ENCODE peak calls at places on chromosomes 4 and X, in eight cellular contexts. J is vagina, D is cardiac fibroblast, H is heart right ventricle, R is colonic mucosa, U is D721Med, K is GM23338, W is body of pancreas. A is an unnamed sample.
A peak's percentile ranks its signal among the peaks of the same experiment; 100 is the strongest.

GRCh38 chr4:29081230-29081955 is 1638.8 kb upstream of the PCDH7 start:
- DNase-seq in R (no peak), W (no peak), J (no peak), D (peak; percentile 32), U (no peak), K (peak; percentile 6), H (no peak), A (no peak)

GRCh38 chrX:71994601-71995000 is 84.0 kb downstream of the NHSL2 start:
- DNase-seq in K (no peak), W (no peak), J (no peak), R (no peak), U (no peak), D (no peak), H (no peak), A (no peak)

GRCh38 chr4:155629183-155629825 is 37.3 kb upstream of the GUCY1A1 start:
- DNase-seq in R (no peak), H (no peak), D (peak; percentile 61), K (no peak), U (no peak), W (no peak), J (no peak), A (no peak)

GRCh38 chrX:154430504-154430903 is 2.0 kb downstream of the ATP6AP1 start:
- DNase-seq in R (no peak), W (no peak), K (no peak), H (no peak), D (no peak), J (no peak), U (no peak), A (no peak)

GRCh38 chr4:23728393-23728792 is 161.5 kb downstream of the PPARGC1A start:
- DNase-seq in D (peak; percentile 55), W (no peak), J (no peak), R (no peak), K (no peak), H (no peak), U (no peak), A (no peak)

GRCh38 chrX:75522565-75523411 is at the start of gene ZDHHC15:
- DNase-seq in R (peak; percentile 18), K (peak; percentile 73), W (peak; percentile 62), D (peak; percentile 2), U (no peak), H (peak; percentile 60), J (no peak), A (no peak)

GRCh38 chrX:55758033-55758432 is 40.5 kb downstream of the RRAGB start:
- DNase-seq in W (no peak), U (no peak), H (no peak), K (no peak), R (no peak), J (no peak), D (peak; percentile 23), A (no peak)

GRCh38 chr4:54439831-54440243 is 210.7 kb downstream of the PDGFRA start:
- DNase-seq in U (no peak), J (peak; percentile 89), K (no peak), R (peak; percentile 20), W (peak; percentile 36), H (no peak), D (peak; percentile 81), A (no peak)

GRCh38 chr4:156885374-156885773 is 86.2 kb downstream of the PDGFC start:
- DNase-seq in U (no peak), D (no peak), W (no peak), K (no peak), J (no peak), H (no peak), R (no peak), A (no peak)

GRCh38 chrX:33339219-33339618 is 127.9 kb upstream of the DMD start:
- DNase-seq in R (no peak), U (no peak), K (peak; percentile 2), D (peak; percentile 27), H (no peak), W (no peak), J (no peak), A (peak; percentile 0)
- TF ChIP-seq CTCF in R (no peak), U (no peak), K (no peak), D (no peak), H (no peak), W (no peak), J (no peak), A (no peak)

GRCh38 chr4:25792843-25793242 is 69.9 kb downstream of the SEL1L3 start:
- DNase-seq in D (no peak), H (no peak), U (no peak), W (no peak), K (no peak), J (peak; percentile 52), R (no peak), A (no peak)

GRCh38 chr4:25790024-25790423 is 72.8 kb downstream of the SEL1L3 start:
- DNase-seq in R (no peak), H (no peak), U (no peak), J (peak; percentile 49), K (no peak), W (no peak), D (no peak), A (no peak)

GRCh38 chr4:25788839-25789238 is 73.9 kb downstream of the SEL1L3 start:
- DNase-seq in W (no peak), J (no peak), H (no peak), D (no peak), U (no peak), R (no peak), K (no peak), A (no peak)

GRCh38 chr4:25795091-25795490 is 67.7 kb downstream of the SEL1L3 start:
- DNase-seq in H (no peak), K (no peak), J (no peak), W (no peak), R (no peak), D (no peak), U (no peak), A (no peak)

GRCh38 chr4:25792200-25792791 is 70.5 kb downstream of the SEL1L3 start:
- DNase-seq in H (no peak), K (peak; percentile 71), D (peak; percentile 21), J (peak; percentile 47), R (peak; percentile 70), U (no peak), W (peak; percentile 83), A (peak; percentile 71)
- TF ChIP-seq CTCF in H (peak; percentile 39), K (peak; percentile 71), D (peak; percentile 28), J (no peak), R (peak; percentile 50), U (peak; percentile 48), W (peak; percentile 65), A (peak; percentile 59)

DNA sequence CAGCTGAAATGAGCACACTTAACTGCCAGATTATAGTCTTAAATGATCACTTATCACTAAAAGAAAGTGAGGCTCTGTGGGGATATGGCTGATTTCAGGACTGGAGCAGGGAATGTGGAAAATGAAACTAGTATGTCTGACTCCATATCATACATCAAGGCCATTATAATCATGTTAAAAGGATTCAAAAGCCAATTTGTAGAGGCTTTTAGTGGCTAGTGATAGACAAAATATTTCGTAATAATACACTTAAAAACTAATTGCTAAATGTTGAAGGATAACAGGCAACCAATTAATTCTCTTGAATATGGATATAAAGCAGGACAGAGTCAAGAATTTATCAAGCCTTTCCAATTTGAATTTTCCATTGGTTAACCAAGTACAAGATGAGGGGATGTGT is 358.1 kb upstream of the NDST3 start:
- DNase-seq in R (no peak), U (no peak), D (no peak), K (no peak), H (no peak), W (no peak), J (no peak), A (no peak)
- TF ChIP-seq CTCF in R (no peak), U (no peak), D (no peak), K (no peak), H (no peak), W (no peak), J (no peak), A (no peak)

GRCh38 chrX:56798866-56799864 is 70.1 kb downstream of the NBDY start:
- DNase-seq in U (no peak), D (no peak), H (no peak), J (peak; percentile 60), K (no peak), R (peak; percentile 34), W (no peak), A (no peak)
- TF ChIP-seq CTCF in U (no peak), D (no peak), H (no peak), J (no peak), K (no peak), R (no peak), W (no peak), A (no peak)

GRCh38 chr4:41217373-41217772 is 3.0 kb upstream of the APBB2 start:
- DNase-seq in H (no peak), D (no peak), W (no peak), K (no peak), U (no peak), R (no peak), J (no peak), A (no peak)

GRCh38 chr4:41215155-41215554 is 813 bp upstream of the APBB2 start:
- DNase-seq in W (no peak), H (no peak), J (no peak), K (no peak), U (no peak), R (peak; percentile 28), D (no peak), A (no peak)

GRCh38 chr4:41215969-41216293 is 1.6 kb upstream of the APBB2 start:
- DNase-seq in R (no peak), H (no peak), K (no peak), J (no peak), D (no peak), U (no peak), W (no peak), A (no peak)

GRCh38 chr4:41217020-41217333 is 2.6 kb upstream of the APBB2 start:
- DNase-seq in D (no peak), K (no peak), R (no peak), H (no peak), W (no peak), J (no peak), U (no peak), A (no peak)

DNA sequence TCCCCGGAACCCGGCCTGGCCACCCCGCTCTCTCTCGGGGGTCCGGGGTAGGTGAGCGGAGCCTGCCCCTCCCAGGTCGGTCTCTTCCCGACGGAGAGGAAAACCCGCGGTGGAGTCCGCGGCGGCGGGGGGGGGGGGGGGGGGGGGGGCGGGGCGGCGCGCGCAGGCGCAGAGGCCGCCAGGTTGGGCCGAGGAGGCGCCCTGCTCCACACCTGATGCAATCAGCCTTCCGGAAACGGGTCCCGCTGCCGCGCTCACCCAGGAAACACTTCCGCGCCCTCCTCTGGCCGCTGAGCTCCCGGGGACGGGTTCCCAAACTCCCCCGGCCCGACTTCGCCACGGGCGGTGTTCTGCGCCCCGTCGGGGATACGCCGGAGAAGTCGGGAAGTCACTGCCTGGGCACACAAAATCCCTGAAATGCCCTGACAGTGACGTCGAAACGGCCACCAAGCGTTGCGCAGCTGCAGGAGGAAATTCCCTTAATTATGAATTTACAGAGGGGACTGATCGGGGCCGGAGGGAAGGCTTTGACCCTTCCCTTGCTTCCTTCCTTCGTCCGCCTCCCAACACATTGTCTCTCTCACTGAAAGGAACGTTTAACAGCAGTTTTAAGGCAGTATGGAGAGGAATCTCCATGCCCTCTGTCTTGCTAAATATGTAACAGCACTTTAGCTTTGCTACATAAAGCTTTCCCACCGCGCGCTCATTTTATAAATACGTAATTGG is 2.1 kb upstream of the APBB2 start:
- DNase-seq in J (no peak), W (peak; percentile 90), R (peak; percentile 83), K (peak; percentile 87), D (peak; percentile 72), U (peak; percentile 42), H (peak; percentile 70), A (peak; percentile 82)
- TF ChIP-seq CTCF in J (no peak), W (peak; percentile 61), R (peak; percentile 27), K (peak; percentile 23), D (peak; percentile 44), U (no peak), H (peak; percentile 35), A (peak; percentile 22)

A was measured in Calu3.